ENCODE peak calls at places on chromosomes 4 and X, in eight cellular contexts. H, V, S, L, A, W, R and E are unnamed samples. For H3K4me1, the result is how much of the 10 kb centered on the place peaks cover.

GRCh38 chrX:10259716-10260115 is 102.9 kb downstream of the CLCN4 start:
- DNase-seq in W (no peak), A (no peak), H (no peak), V (no peak), S (no peak), R (no peak), L (no peak), E (no peak)

GRCh38 chrX:103330601-103331397 is 760 bp downstream of the TCEAL7 start:
- DNase-seq in W (no peak), V (no peak), L (no peak), A (peak), S (peak), R (no peak), H (no peak), E (no peak)

GRCh38 chrX:95071052-95071451 is 1397.0 kb downstream of the FAM133A start:
- DNase-seq in H (no peak), V (no peak), S (no peak), A (no peak), R (no peak), W (no peak), L (no peak), E (no peak)

GRCh38 chr4:174592985-174593335 is 70.7 kb upstream of the HPGD start:
- DNase-seq in H (no peak), W (no peak), V (no peak), L (no peak), S (no peak), A (no peak), R (no peak), E (no peak)

GRCh38 chr4:60463846-60464502 is 736.2 kb upstream of the ADGRL3 start:
- DNase-seq in V (no peak), H (no peak), L (no peak), W (no peak), R (no peak), A (no peak), S (no peak), E (no peak)

GRCh38 chr4:38574559-38575333 is 89.3 kb upstream of the KLF3 start:
- DNase-seq in V (no peak), R (no peak), H (no peak), L (peak), S (no peak), A (no peak), W (peak), E (peak)

GRCh38 chrX:11724122-11725017 is 33.7 kb upstream of the MSL3 start:
- DNase-seq in S (peak), A (no peak), H (peak), R (peak), W (no peak), L (peak), V (no peak), E (no peak)

GRCh38 chrX:108271397-108271787 is 166.8 kb downstream of the COL4A6 start:
- DNase-seq in V (no peak), S (no peak), H (no peak), A (no peak), L (no peak), R (no peak), W (no peak), E (no peak)

GRCh38 chr4:111323496-111323895 is 700.6 kb upstream of the PITX2 start:
- DNase-seq in W (no peak), H (no peak), S (no peak), A (no peak), R (no peak), V (no peak), L (no peak), E (no peak)

GRCh38 chrX:132489256-132490085 is 633 bp upstream of the MBNL3 start:
- DNase-seq in R (no peak), L (peak), S (peak), H (peak), V (peak), A (peak), W (peak), E (peak)

GRCh38 chr4:42262701-42263490 is 110.4 kb upstream of the BEND4 start:
- DNase-seq in R (no peak), S (no peak), V (no peak), H (no peak), A (no peak), L (no peak), W (no peak), E (no peak)

GRCh38 chrX:55452825-55453124 is 848 bp downstream of the MAGEH1 start:
- DNase-seq in H (no peak), L (no peak), A (no peak), S (no peak), R (no peak), W (no peak), V (no peak), E (no peak)

GRCh38 chr4:38230121-38230728 is 270.0 kb downstream of the PTTG2 start:
- DNase-seq in R (peak), S (no peak), H (no peak), A (no peak), V (no peak), W (peak), L (no peak), E (no peak)

GRCh38 chrX:70166601-70167590 is 10.4 kb upstream of the DGAT2L6 start:
- DNase-seq in W (no peak), L (no peak), S (no peak), H (no peak), R (peak), V (no peak), A (no peak), E (no peak)

GRCh38 chrX:13428055-13428786 is 108.4 kb upstream of the ATXN3L start:
- DNase-seq in A (no peak), L (no peak), W (no peak), R (peak), S (no peak), H (no peak), V (no peak), E (no peak)

GRCh38 chr4:17029964-17030363 is 131.5 kb upstream of the LDB2 start:
- DNase-seq in S (no peak), A (no peak), R (no peak), W (no peak), V (no peak), L (no peak), H (no peak), E (no peak)

GRCh38 chr4:121307441-121308327 is 73.1 kb downstream of the QRFPR start:
- DNase-seq in V (no peak), S (no peak), R (peak), H (no peak), W (peak), L (no peak), A (no peak), E (no peak)

GRCh38 chrX:140563893-140564292 is 59.0 kb upstream of the SOX3 start:
- DNase-seq in R (no peak), V (no peak), H (no peak), W (no peak), S (no peak), L (no peak), A (no peak), E (no peak)

GRCh38 chr4:155780773-155781172 is 22.0 kb downstream of the GUCY1B1 start:
- DNase-seq in H (no peak), A (no peak), W (no peak), R (no peak), V (no peak), L (no peak), S (no peak), E (no peak)

GRCh38 chr4:95637047-95637600 is 88.4 kb upstream of the UNC5C start:
- DNase-seq in L (peak), V (no peak), H (no peak), W (no peak), R (no peak), S (no peak), A (no peak), E (no peak)

GRCh38 chrX:8190341-8190830 is 19.3 kb upstream of the VCX2 start:
- DNase-seq in V (no peak), A (no peak), W (no peak), H (no peak), L (no peak), R (no peak), S (no peak), E (no peak)

GRCh38 chr4:182494103-182494502 is 250.9 kb downstream of the TENM3 start:
- DNase-seq in V (no peak), R (no peak), W (no peak), L (no peak), H (no peak), A (no peak), S (no peak), E (no peak)

GRCh38 chr4:141425124-141425523 is 204.4 kb downstream of the ZNF330 start:
- DNase-seq in S (no peak), H (no peak), L (no peak), V (no peak), A (no peak), R (peak), W (no peak), E (no peak)

GRCh38 chr4:100988876-100989275 is 358.4 kb downstream of the PPP3CA start:
- DNase-seq in L (no peak), H (no peak), R (no peak), A (no peak), W (no peak), V (no peak), S (no peak), E (no peak)

GRCh38 chrX:314049-314448 is 4.5 kb downstream of the GTPBP6 start:
- DNase-seq in A (peak), R (no peak), S (peak), H (no peak), L (no peak), W (no peak), V (peak), E (peak)

GRCh38 chrX:52261125-52261462 is 76.4 kb downstream of the MAGED4 start:
- DNase-seq in H (no peak), A (no peak), L (no peak), W (no peak), V (no peak), S (no peak), R (no peak), E (no peak)

GRCh38 chr4:17165256-17165655 is 266.8 kb upstream of the LDB2 start:
- DNase-seq in H (no peak), W (no peak), V (no peak), A (no peak), R (no peak), S (no peak), L (no peak), E (no peak)

GRCh38 chrX:30150196-30150895 is 65.0 kb upstream of the MAGEB2 start:
- DNase-seq in V (no peak), R (no peak), S (no peak), W (no peak), L (no peak), A (no peak), H (no peak), E (no peak)

GRCh38 chr4:125735107-125735506 is 420.4 kb downstream of the FAT4 start:
- DNase-seq in S (no peak), A (no peak), W (no peak), R (no peak), H (no peak), V (no peak), L (peak), E (no peak)

DNA sequence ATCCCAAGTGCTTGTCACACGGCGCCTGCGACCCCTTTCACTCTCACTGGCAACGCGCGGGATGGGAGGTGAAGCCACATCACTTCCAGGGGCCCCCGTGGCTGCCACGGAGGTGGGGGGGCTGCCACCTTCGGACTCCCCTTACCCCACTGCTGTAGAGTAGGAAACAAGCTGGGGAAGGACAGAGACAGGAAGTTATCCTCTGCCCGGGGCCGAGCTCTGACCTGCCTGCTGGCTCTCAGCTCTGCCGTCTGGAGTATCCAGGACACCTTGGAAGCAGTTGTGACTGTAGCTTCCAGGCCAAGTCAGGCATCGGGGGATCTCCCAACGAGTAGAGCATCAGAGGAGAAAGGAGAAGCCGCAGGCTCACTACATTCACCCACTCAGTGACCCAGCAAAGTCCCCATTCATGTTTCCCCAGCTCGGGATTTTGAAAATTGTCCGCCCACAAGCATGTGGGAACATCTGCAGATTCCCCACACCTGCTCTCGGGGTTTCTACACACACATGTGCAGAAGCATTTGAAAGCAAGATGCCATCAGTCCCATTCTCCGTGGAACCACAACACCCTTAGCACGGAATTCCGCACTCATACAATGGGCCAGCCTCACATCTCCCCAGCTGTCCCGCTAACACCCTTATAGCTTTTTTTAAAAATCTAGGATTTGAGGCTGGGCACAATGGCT is 10.8 kb downstream of the PDZD4 start:
- DNase-seq in V (no peak), A (no peak), W (no peak), R (no peak), S (no peak), H (no peak), L (no peak), E (no peak)
- H3K4me3 ChIP-seq in V (peak), A (peak), W (no peak), R (peak), S (peak), H (peak), L (no peak), E (peak)

DNA sequence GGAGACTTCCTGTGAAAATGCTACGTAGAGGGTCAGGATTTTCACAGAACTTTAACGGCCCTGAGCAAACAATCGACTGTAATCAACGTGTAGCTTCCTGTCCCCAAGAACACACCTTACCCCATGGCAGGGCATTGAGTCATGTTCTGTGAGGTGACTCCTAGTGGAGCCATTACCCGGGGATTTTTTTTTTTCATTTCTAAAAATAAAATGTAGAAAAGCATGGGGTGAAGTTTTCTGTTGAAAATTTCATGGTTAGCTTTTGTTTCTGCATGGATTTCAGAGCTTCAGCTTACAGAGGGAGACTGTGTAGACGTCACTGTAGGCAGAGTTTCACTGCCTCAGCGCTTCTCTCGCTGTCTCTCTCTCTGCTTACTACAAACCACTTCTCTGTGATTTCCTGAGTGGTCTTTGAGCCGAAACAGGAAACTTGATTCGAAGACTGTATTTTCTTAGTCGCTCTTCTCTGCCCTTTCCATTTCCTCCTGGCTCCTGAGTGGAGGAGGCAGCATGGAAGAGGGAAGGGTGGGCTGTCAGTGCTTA is 111.7 kb downstream of the NFKB1 start:
- DNase-seq in W (no peak), H (no peak), R (no peak), S (no peak), V (no peak), A (no peak), L (peak), E (no peak)
- H3K4me1 ChIP-seq in W (under half), H (under half), R (under half), S (under half), V (under half), A (under half), L (under half), E (under half)

DNA sequence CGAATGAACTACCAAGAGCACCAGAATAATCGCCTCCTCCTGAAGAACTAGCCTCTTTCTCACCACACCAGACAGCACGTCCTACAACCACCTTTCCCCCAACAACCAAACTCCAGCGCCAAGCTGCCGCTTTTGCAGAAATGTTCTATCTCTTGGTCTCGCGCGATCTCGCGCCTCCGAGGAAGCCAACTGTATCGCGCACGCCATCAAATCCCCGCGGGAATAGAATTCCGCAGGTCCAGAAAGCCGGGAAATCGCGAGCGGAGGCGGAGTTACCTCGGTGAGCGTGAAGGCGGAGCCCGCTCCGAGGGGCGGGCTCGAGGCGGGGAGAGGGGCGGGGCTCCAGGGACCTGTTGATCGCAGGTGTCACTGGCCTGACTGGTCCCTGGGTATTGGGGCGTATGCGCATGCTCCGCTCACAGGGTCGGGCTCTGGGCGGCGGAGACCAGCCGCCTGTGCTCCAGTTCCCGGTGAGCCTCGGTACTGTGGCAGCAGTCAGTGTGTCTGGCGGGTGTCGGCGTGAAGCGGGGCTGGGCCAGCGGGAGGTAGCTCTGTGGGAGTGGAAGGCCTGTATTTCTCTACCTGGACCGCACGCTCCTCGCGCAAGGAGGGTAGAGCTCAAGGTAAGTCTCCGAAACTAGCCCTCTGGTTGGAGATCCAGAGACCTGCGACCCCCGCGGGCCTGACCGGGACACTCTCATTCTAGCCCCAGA is at the start of gene USP53:
- DNase-seq in L (peak), A (peak), V (peak), W (peak), R (peak), H (peak), S (peak), E (peak)
- TF ChIP-seq POLR2A in L (peak), A (peak), V (peak), W (peak), R (peak), H (peak), S (peak), E (peak)

GRCh38 chr4:184263461-184263860 is 45.8 kb upstream of the ENPP6 start:
- DNase-seq in W (no peak), S (no peak), A (no peak), H (no peak), R (no peak), L (no peak), V (no peak), E (no peak)
- H3K4me3 ChIP-seq in W (no peak), S (no peak), A (no peak), H (no peak), R (no peak), L (no peak), V (no peak), E (no peak)

DNA sequence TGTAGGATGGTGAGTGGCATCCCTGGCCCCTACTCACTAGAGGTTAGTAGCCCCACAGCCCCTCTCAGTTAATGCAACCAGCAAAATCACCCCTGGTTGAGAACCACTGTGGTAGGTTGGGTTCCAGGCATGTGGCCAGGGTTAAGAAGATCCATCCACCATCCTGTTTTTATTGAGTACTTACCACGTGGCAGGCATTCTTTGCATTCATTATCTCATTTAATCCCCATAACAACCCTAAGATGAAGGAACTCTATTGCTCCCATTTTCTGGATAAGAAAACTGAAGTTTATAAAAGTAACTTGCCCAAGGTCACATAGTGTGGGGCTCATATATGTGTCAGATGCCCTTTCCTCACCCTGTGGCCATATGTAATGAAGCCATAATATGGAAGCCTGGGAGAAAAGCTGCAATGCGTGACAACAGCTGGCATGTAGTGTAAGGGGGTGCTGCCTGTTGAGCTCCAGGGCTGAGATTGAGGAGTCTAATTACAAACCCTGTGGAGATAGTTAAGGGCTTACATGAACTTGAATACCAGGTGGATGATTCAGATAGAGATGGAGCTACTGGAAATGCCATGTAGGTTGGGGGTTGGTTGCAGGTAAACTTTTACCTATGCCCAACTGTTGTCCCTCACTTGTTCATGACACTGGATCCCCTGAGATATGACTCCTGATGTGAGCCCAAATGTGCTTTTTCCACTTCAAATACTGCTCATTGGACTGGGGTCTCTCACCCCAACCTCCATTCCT is 100.2 kb upstream of the PGRMC2 start:
- DNase-seq in L (no peak), R (no peak), H (no peak), A (no peak), V (no peak), W (no peak), S (no peak), E (no peak)
- H3K4me1 ChIP-seq in L (under half), R (under half), H (under half), A (half or more), V (under half), W (under half), S (under half), E (under half)